ENCODE peak calls at places on chromosomes 2 and 18, in eight cellular contexts. X, H, N, T, U, B, C and P are unnamed samples.

GRCh38 chr2:137644689-137645088 is 319.6 kb upstream of the HNMT start:
- DNase-seq in T (no peak), N (no peak), U (no peak), H (no peak), C (no peak), X (no peak), B (no peak), P (no peak)

GRCh38 chr18:79402977-79403722 is 7.4 kb downstream of the NFATC1 start:
- DNase-seq in N (no peak), X (no peak), C (no peak), H (peak; percentile 95), B (peak; percentile 85), T (no peak), U (peak; percentile 13), P (peak; percentile 44)

GRCh38 chr2:167196461-167197252 is 308.4 kb downstream of the XIRP2 start:
- DNase-seq in X (no peak), B (peak; percentile 35), C (peak; percentile 94), H (no peak), T (peak; percentile 35), N (no peak), U (no peak), P (no peak)

GRCh38 chr2:78887436-78887835 is 138.1 kb upstream of the REG3G start:
- DNase-seq in C (no peak), N (no peak), B (no peak), T (no peak), H (no peak), U (no peak), X (no peak), P (no peak)

GRCh38 chr2:72619622-72620021 is 206.2 kb downstream of the EXOC6B start:
- DNase-seq in C (no peak), H (no peak), T (no peak), N (peak; percentile 15), X (no peak), B (no peak), U (no peak), P (no peak)

GRCh38 chr2:100239513-100240210 is 82.6 kb downstream of the LONRF2 start:
- DNase-seq in H (no peak), X (no peak), C (no peak), N (no peak), B (no peak), U (no peak), T (no peak), P (no peak)

GRCh38 chr2:136024616-136025015 is 39.2 kb upstream of the DARS1 start:
- DNase-seq in H (no peak), T (no peak), B (no peak), N (no peak), C (no peak), U (no peak), X (no peak), P (no peak)

GRCh38 chr2:17976871-17977746 is 98.6 kb downstream of the KCNS3 start:
- DNase-seq in C (peak; percentile 98), H (peak; percentile 76), B (no peak), X (no peak), N (no peak), T (peak; percentile 67), U (no peak), P (no peak)

GRCh38 chr2:57703407-57703806 is 343.2 kb upstream of the VRK2 start:
- DNase-seq in U (no peak), B (no peak), C (no peak), T (no peak), N (no peak), H (no peak), X (no peak), P (no peak)

GRCh38 chr2:10490806-10491291 is 42.7 kb upstream of the ODC1 start:
- DNase-seq in U (no peak), T (no peak), N (no peak), B (no peak), H (peak; percentile 35), C (no peak), X (peak; percentile 24), P (no peak)

GRCh38 chr2:47572136-47572535 is 169.2 kb downstream of the MSH2 start:
- DNase-seq in B (no peak), N (no peak), X (no peak), H (no peak), T (no peak), C (no peak), U (no peak), P (no peak)

GRCh38 chr2:119366161-119366648 is 429 bp downstream of the C2orf76 start:
- DNase-seq in U (peak; percentile 70), N (peak; percentile 13), C (peak; percentile 42), H (no peak), B (no peak), T (no peak), X (peak; percentile 70), P (no peak)

GRCh38 chr2:29549069-29549380 is 372.4 kb downstream of the ALK start:
- DNase-seq in X (no peak), T (no peak), H (no peak), C (no peak), U (no peak), B (no peak), N (no peak), P (no peak)

GRCh38 chr2:25293958-25294513 is 47.7 kb downstream of the DNMT3A start:
- DNase-seq in N (no peak), U (no peak), X (no peak), C (no peak), T (no peak), B (peak; percentile 26), H (no peak), P (no peak)

GRCh38 chr2:129984426-129984825 is 5.0 kb downstream of the RAB6C start:
- DNase-seq in X (no peak), U (no peak), B (no peak), C (no peak), H (no peak), T (no peak), N (no peak), P (no peak)

GRCh38 chr2:179020156-179020750 is 29.7 kb downstream of the CCDC141 start:
- DNase-seq in U (no peak), N (peak; percentile 82), B (peak; percentile 31), T (no peak), H (no peak), C (peak; percentile 31), X (peak; percentile 44), P (no peak)

GRCh38 chr2:101818531-101819451 is 121.3 kb downstream of the MAP4K4 start:
- DNase-seq in N (peak; percentile 22), T (no peak), B (no peak), C (peak; percentile 69), U (no peak), H (no peak), X (peak; percentile 84), P (no peak)

GRCh38 chr2:143455317-143455716 is 326.1 kb downstream of the ARHGAP15 start:
- DNase-seq in C (no peak), N (no peak), B (no peak), T (no peak), X (no peak), H (no peak), U (no peak), P (no peak)

GRCh38 chr18:13530879-13531387 is 195.4 kb downstream of the FAM210A start:
- DNase-seq in C (peak; percentile 84), N (peak; percentile 50), T (peak; percentile 57), X (no peak), H (peak; percentile 90), B (peak; percentile 78), U (no peak), P (no peak)

GRCh38 chr2:233165895-233166661 is 85.4 kb upstream of the ATG16L1 start:
- DNase-seq in B (peak; percentile 72), X (no peak), T (peak; percentile 85), N (no peak), C (peak; percentile 45), H (peak; percentile 73), U (no peak), P (peak; percentile 24)

GRCh38 chr2:11239718-11240462 is 84.6 kb downstream of the SLC66A3 start:
- DNase-seq in B (no peak), T (no peak), C (no peak), X (peak; percentile 70), N (no peak), H (no peak), U (no peak), P (no peak)

GRCh38 chr2:43158259-43158880 is 68.0 kb downstream of the ZFP36L2 start:
- DNase-seq in N (no peak), C (peak; percentile 80), U (no peak), X (peak; percentile 74), T (peak; percentile 87), B (peak; percentile 73), H (peak; percentile 95), P (peak; percentile 43)

GRCh38 chr18:80109676-80110078 is 615 bp downstream of the ADNP2 start:
- DNase-seq in N (peak; percentile 65), T (peak; percentile 46), X (no peak), H (peak; percentile 72), C (peak; percentile 53), U (peak; percentile 8), B (peak; percentile 55), P (peak; percentile 44)

GRCh38 chr2:219851801-219852481 is 224.5 kb downstream of the SLC4A3 start:
- DNase-seq in X (no peak), N (no peak), B (peak; percentile 36), T (no peak), U (no peak), C (no peak), H (no peak), P (no peak)